ENCODE peak calls at places on chromosomes 11 and 22, in six cellular contexts. Y is NB4, H is upper lobe of right lung, Z is choroid plexus epithelial cell, U is mammary epithelial cell, T is fibroblast of the aortic adventitia. J is an unnamed sample.

GRCh38 chr11:111185259-111185658 is 60.3 kb upstream of the POU2AF2 start:
- DNase-seq in Z (peak), U (no peak), Y (no peak), H (no peak), T (peak), J (no peak)

GRCh38 chr11:87212891-87213290 is 175.2 kb downstream of the TMEM135 start:
- DNase-seq in H (no peak), T (peak), U (no peak), Y (no peak), Z (peak), J (no peak)

GRCh38 chr22:49760630-49761571 is 66.8 kb downstream of the BRD1 start:
- DNase-seq in T (no peak), U (no peak), Z (no peak), H (peak), Y (peak), J (no peak)

GRCh38 chr11:10293423-10294288 is at the start of gene SBF2:
- DNase-seq in H (peak), Y (peak), Z (peak), U (peak), T (peak), J (peak)

GRCh38 chr11:43751726-43752125 is 71.2 kb downstream of the HSD17B12 start:
- DNase-seq in Z (no peak), U (no peak), T (no peak), H (no peak), Y (peak), J (no peak)

GRCh38 chr11:12502950-12503579 is 125.7 kb downstream of the PARVA start:
- DNase-seq in T (no peak), Y (no peak), U (no peak), H (no peak), Z (peak), J (peak)

GRCh38 chr22:36145881-36146280 is 14.7 kb downstream of the APOL3 start:
- DNase-seq in Z (no peak), U (no peak), T (no peak), H (no peak), Y (no peak), J (no peak)

GRCh38 chr22:37229012-37229804 is 14.9 kb downstream of the RAC2 start:
- DNase-seq in Y (peak), H (no peak), T (peak), Z (peak), U (peak), J (peak)

GRCh38 chr11:60377737-60378136 is 595 bp upstream of the MS4A7 start:
- DNase-seq in Z (no peak), H (peak), Y (peak), T (no peak), U (no peak), J (peak)

GRCh38 chr22:17706451-17706900 is 67.8 kb downstream of the BID start:
- DNase-seq in U (peak), Z (peak), H (no peak), Y (peak), T (peak), J (peak)

GRCh38 chr22:41286639-41287091 is 678 bp upstream of the RANGAP1 start:
- DNase-seq in U (no peak), T (peak), Z (no peak), H (no peak), Y (peak), J (no peak)

GRCh38 chr22:40156001-40156516 is 21.7 kb upstream of the TNRC6B start:
- DNase-seq in Y (peak), T (peak), Z (peak), H (no peak), U (peak), J (peak)

GRCh38 chr11:75399344-75400109 is at the start of gene RPS3:
- DNase-seq in Y (peak), H (peak), T (peak), Z (peak), U (peak), J (peak)

GRCh38 chr11:117098269-117099231 is at the start of gene SIK3:
- DNase-seq in T (peak), Z (peak), Y (peak), H (peak), U (peak), J (peak)

GRCh38 chr11:61556621-61557020 is 24.3 kb downstream of the SYT7 start:
- DNase-seq in U (no peak), H (no peak), Y (no peak), Z (no peak), T (no peak), J (no peak)

GRCh38 chr11:61555978-61556377 is 24.9 kb downstream of the SYT7 start:
- DNase-seq in U (peak), T (no peak), H (no peak), Z (no peak), Y (no peak), J (no peak)

GRCh38 chr11:61554172-61554988 is 26.5 kb downstream of the SYT7 start:
- DNase-seq in U (no peak), T (no peak), Y (no peak), Z (no peak), H (no peak), J (no peak)

GRCh38 chr11:61553373-61554171 is 27.3 kb downstream of the SYT7 start:
- DNase-seq in Y (no peak), H (no peak), T (no peak), Z (no peak), U (no peak), J (no peak)

GRCh38 chr11:61555051-61555969 is 25.6 kb downstream of the SYT7 start:
- DNase-seq in H (no peak), Y (peak), Z (no peak), T (no peak), U (no peak), J (peak)
- H3K4me3 ChIP-seq in H (no peak), Y (no peak), Z (no peak), T (no peak), U (no peak), J (peak)

GRCh38 chr11:121587182-121587581 is 134.4 kb upstream of the SORL1-AS1 start:
- DNase-seq in Y (no peak), H (no peak), Z (no peak), T (no peak), U (no peak), J (no peak)

GRCh38 chr11:121586727-121587126 is 134.0 kb upstream of the SORL1-AS1 start:
- DNase-seq in U (no peak), H (no peak), T (no peak), Z (no peak), Y (no peak), J (no peak)

GRCh38 chr11:121582296-121582695 is 129.5 kb upstream of the SORL1-AS1 start:
- DNase-seq in H (no peak), U (no peak), T (no peak), Z (no peak), Y (peak), J (no peak)

GRCh38 chr11:121581607-121582006 is 128.8 kb upstream of the SORL1-AS1 start:
- DNase-seq in Z (no peak), T (no peak), H (no peak), Y (no peak), U (no peak), J (no peak)

GRCh38 chr11:121583825-121584224 is 131.1 kb upstream of the SORL1-AS1 start:
- DNase-seq in Y (no peak), Z (no peak), H (no peak), U (no peak), T (no peak), J (no peak)
- TF ChIP-seq CTCF in Y (no peak), Z (no peak), H (no peak), U (no peak), T (no peak), J (no peak)

GRCh38 chr11:57484141-57484710 is 23.9 kb downstream of the RTN4RL2 start:
- DNase-seq in Z (no peak), U (no peak), Y (peak), H (no peak), T (no peak), J (no peak)

GRCh38 chr11:57485217-57486007 is 25.1 kb downstream of the RTN4RL2 start:
- DNase-seq in H (no peak), T (no peak), Y (peak), U (no peak), Z (peak), J (no peak)

GRCh38 chr11:57482782-57483569 is 22.6 kb downstream of the RTN4RL2 start:
- DNase-seq in Z (peak), T (no peak), Y (peak), U (no peak), H (peak), J (peak)

GRCh38 chr11:57481915-57482781 is 21.8 kb downstream of the RTN4RL2 start:
- DNase-seq in T (no peak), U (no peak), Z (no peak), Y (no peak), H (no peak), J (no peak)

DNA sequence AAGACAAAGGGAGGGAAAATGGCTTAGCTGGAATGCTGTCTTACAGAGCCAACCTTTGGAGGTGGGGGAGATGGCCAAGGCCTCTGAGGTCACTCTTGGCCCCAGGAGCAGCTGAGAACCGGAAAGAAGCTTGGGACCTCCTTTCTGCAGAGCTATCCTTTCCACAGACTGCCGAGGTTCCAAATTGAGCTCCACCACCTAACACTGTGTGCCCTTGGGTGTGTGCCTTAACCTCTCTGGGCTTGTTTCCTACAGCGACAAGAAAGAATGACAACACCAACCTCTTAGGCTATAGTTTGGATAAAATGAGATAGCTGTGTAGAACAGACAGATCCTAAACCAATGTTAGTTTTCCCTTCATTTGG is 23.2 kb downstream of the RTN4RL2 start:
- DNase-seq in U (no peak), Z (no peak), H (no peak), T (no peak), Y (no peak), J (no peak)
- H3K4me3 ChIP-seq in U (no peak), Z (no peak), H (no peak), T (no peak), Y (peak), J (no peak)

GRCh38 chr11:126100681-126101080 is 38.0 kb upstream of the CDON start:
- DNase-seq in H (no peak), Z (no peak), T (no peak), Y (no peak), U (no peak), J (no peak)

GRCh38 chr11:126103150-126103549 is 40.5 kb upstream of the CDON start:
- DNase-seq in H (no peak), U (no peak), T (no peak), Y (no peak), Z (no peak), J (no peak)

GRCh38 chr11:126101930-126102283 is 39.2 kb upstream of the CDON start:
- DNase-seq in Z (no peak), U (no peak), T (no peak), H (no peak), Y (no peak), J (no peak)

GRCh38 chr11:126101241-126101929 is 38.7 kb upstream of the CDON start:
- DNase-seq in Z (no peak), H (no peak), T (peak), U (no peak), Y (no peak), J (no peak)

DNA sequence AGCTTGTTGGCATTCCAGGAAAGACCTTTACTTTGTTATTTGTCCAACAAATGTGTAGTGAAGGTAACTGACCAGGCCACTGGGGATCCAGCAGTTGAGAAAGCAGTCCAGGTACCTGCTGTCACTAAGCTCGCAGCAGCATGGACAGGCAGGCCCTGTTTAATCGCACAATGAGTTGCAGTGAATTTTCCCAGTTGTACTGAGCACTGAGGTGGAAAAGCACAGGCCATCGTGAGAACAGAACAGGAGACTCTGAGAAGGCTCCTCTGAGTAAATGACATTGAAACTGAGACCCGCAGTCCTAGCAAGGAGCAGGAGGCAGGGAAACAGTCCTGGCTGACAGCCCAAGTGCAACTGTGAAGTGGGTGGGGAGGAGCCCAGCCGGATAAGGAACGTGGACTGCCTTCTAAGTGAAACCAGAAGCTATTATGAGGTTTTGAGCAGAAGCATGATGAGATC is 39.8 kb upstream of the CDON start:
- DNase-seq in H (peak), U (no peak), T (peak), Z (peak), Y (peak), J (no peak)
- TF ChIP-seq CTCF in H (no peak), U (no peak), T (no peak), Z (no peak), Y (no peak), J (no peak)

GRCh38 chr11:115084191-115084590 is 405.9 kb downstream of the NXPE2 start:
- DNase-seq in U (no peak), H (no peak), Z (no peak), T (no peak), Y (no peak), J (no peak)
- H3K4me3 ChIP-seq in U (no peak), H (no peak), Z (no peak), T (no peak), Y (no peak), J (no peak)

GRCh38 chr11:67373916-67374570 is 645 bp upstream of the CLCF1 start:
- DNase-seq in T (peak), Z (peak), H (peak), Y (peak), U (peak), J (peak)
- TF ChIP-seq CTCF in T (peak), Z (peak), H (peak), Y (peak), U (peak), J (peak)

GRCh38 chr11:67420147-67420645 is 4.7 kb downstream of the CARNS1 start:
- DNase-seq in Z (no peak), T (no peak), U (no peak), Y (no peak), H (no peak), J (no peak)
- H3K4me3 ChIP-seq in Z (peak), T (peak), U (peak), Y (peak), H (peak), J (peak)

GRCh38 chr11:1225386-1226225 is 2.7 kb downstream of the MUC5B start:
- DNase-seq in U (no peak), Z (no peak), H (peak), T (no peak), Y (no peak), J (no peak)

GRCh38 chr11:1227551-1228182 is 4.8 kb downstream of the MUC5B start:
- DNase-seq in T (no peak), H (peak), Y (no peak), U (no peak), Z (no peak), J (no peak)

GRCh38 chr11:1228183-1228821 is 5.4 kb downstream of the MUC5B start:
- DNase-seq in Z (no peak), U (no peak), T (no peak), H (peak), Y (no peak), J (no peak)

GRCh38 chr11:1226226-1226961 is 3.5 kb downstream of the MUC5B start:
- DNase-seq in H (peak), Z (no peak), U (no peak), Y (no peak), T (no peak), J (no peak)

DNA sequence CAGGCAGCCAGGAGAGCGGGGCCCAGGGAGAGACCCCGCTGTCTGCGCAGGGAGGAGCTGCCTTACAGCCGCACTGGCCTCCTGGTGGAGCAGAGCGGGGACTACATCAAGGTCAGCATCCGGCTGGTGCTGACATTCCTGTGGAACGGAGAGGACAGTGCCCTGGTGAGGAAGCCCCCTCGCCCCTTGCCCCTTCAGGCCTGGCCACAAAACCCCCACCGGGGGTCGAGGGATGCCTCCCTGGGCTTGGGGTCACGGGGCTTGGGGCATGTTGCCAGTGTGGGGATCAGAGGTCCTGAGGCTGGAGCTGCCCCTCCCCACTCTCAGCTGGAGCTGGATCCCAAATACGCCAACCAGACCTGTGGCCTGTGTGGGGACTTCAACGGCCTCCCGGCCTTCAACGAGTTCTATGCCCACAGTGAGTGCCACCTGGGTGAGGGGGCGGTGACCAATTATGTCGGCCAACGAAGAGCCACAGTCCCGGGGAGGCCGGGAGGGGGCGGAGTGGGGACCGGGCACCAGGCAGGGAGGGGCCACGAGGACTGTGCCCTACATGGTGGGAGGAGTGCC is 4.2 kb downstream of the MUC5B start:
- DNase-seq in Z (peak), H (no peak), Y (no peak), T (no peak), U (no peak), J (no peak)
- TF ChIP-seq CTCF in Z (peak), H (no peak), Y (peak), T (peak), U (no peak), J (no peak)

GRCh38 chr11:118715837-118716260 is 36.4 kb upstream of the TREH start:
- DNase-seq in Z (no peak), H (no peak), T (peak), Y (no peak), U (no peak), J (no peak)
- H3K4me3 ChIP-seq in Z (no peak), H (no peak), T (no peak), Y (no peak), U (no peak), J (no peak)

DNA sequence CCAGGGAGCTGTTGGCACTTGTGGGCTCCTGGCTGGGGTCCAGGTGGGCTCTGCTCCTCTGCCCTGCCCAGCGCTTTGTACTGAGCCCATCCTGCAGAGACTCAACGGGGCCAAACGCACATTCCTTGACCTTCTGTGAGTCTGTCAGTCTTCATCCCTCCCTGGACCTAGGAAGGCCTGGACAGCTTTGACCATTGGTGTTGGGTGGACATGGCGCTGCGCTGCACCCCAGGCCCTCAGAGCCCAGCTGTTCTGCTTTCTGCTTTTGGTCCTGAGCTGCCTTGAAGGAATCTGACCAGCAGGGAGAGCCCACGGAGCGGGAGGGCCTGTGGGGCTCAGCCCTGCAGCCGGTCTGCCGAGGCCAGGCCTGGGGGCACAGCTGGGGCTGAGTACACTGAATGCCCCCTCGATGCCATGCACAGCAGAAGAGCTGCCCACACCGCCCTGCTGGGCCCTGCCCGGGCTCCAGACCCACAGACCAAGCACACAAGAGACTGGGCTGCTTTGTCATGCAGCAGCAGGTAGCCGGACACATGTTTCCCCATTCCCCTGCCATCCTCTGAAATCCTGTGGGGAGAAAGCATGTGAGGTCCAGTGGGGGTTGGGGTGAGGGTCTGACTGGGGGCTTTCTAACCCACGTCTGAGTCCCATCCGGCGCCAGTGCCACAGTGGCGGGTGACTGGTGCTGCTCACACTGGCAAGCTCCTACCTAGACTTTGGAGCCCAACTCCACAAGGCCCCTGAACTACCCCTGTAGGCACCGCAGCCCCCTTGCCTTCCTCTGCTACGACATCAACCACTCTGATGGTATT is 24.1 kb upstream of the CCDC188 start:
- DNase-seq in Y (peak), U (no peak), Z (peak), T (peak), H (no peak), J (no peak)
- TF ChIP-seq CTCF in Y (peak), U (no peak), Z (peak), T (peak), H (no peak), J (peak)

J was measured in PC-3.